ENCODE peak calls at places on chromosomes 1 and 21, in six cellular contexts. B is AG10803, M is GM19239, O is mesendoderm, X is amygdala, Z is left cardiac atrium. Q is an unnamed sample.

GRCh38 chr1:31433396-31433930 is 20.4 kb downstream of the SERINC2 start:
- DNase-seq in B (no peak), M (no peak), O (no peak), X (no peak), Z (no peak), Q (no peak)

GRCh38 chr1:24996456-24996855 is 66.4 kb upstream of the RUNX3 start:
- DNase-seq in B (no peak), M (no peak), O (no peak), X (no peak), Z (no peak), Q (no peak)

GRCh38 chr1:6770727-6771567 is 14.3 kb upstream of the CAMTA1 start:
- DNase-seq in B (peak; percentile 50), M (no peak), O (peak; percentile 42), X (no peak), Z (no peak), Q (no peak)

GRCh38 chr1:205456868-205457724 is 1.3 kb upstream of the BLACAT1 start:
- DNase-seq in B (no peak), M (no peak), O (peak; percentile 94), X (no peak), Z (no peak), Q (no peak)

GRCh38 chr1:147600119-147601111 is 59.1 kb downstream of the BCL9 start:
- DNase-seq in B (peak; percentile 25), M (no peak), O (peak; percentile 70), X (no peak), Z (no peak), Q (no peak)

GRCh38 chr1:147892731-147893214 is 9.8 kb upstream of the GJA8 start:
- DNase-seq in B (peak; percentile 68), M (peak; percentile 15), O (peak; percentile 68), X (no peak), Z (no peak), Q (no peak)

GRCh38 chr1:228141082-228141870 is 1.2 kb downstream of the GUK1 start:
- DNase-seq in B (peak; percentile 49), M (peak; percentile 65), O (no peak), X (no peak), Z (peak; percentile 78), Q (peak; percentile 68)

GRCh38 chr1:192952646-192953045 is 106.5 kb downstream of the UCHL5 start:
- DNase-seq in B (peak; percentile 74), M (no peak), O (no peak), X (no peak), Z (no peak), Q (no peak)

GRCh38 chr1:31792541-31792940 is 23.3 kb downstream of the SPOCD1 start:
- DNase-seq in B (no peak), M (no peak), O (no peak), X (no peak), Z (no peak), Q (peak; percentile 46)

GRCh38 chr1:209791920-209792319 is 7.6 kb upstream of the C1orf74 start:
- DNase-seq in B (no peak), M (no peak), O (no peak), X (no peak), Z (no peak), Q (no peak)

GRCh38 chr1:172845371-172845770 is 186.5 kb downstream of the FASLG start:
- DNase-seq in B (peak; percentile 16), M (no peak), O (no peak), X (no peak), Z (no peak), Q (no peak)

GRCh38 chr21:39911792-39912191 is 44.6 kb downstream of the PCP4 start:
- DNase-seq in B (no peak), M (no peak), O (no peak), X (no peak), Z (no peak), Q (no peak)

GRCh38 chr1:16198444-16199156 is 13.9 kb downstream of the ARHGEF19 start:
- DNase-seq in B (no peak), M (no peak), O (no peak), X (no peak), Z (no peak), Q (no peak)

GRCh38 chr1:212196355-212196754 is 88.9 kb upstream of the PPP2R5A start:
- DNase-seq in B (no peak), M (no peak), O (no peak), X (no peak), Z (no peak), Q (no peak)

GRCh38 chr1:63779338-63779819 is 5.6 kb downstream of the ROR1 start:
- DNase-seq in B (peak; percentile 31), M (no peak), O (peak; percentile 43), X (no peak), Z (no peak), Q (no peak)

GRCh38 chr1:87760100-87760499 is 431.4 kb downstream of the LMO4 start:
- DNase-seq in B (peak; percentile 77), M (no peak), O (no peak), X (no peak), Z (no peak), Q (no peak)

GRCh38 chr1:182671779-182672486 is 12.5 kb downstream of the RGS8 start:
- DNase-seq in B (no peak), M (no peak), O (peak; percentile 81), X (no peak), Z (no peak), Q (no peak)

GRCh38 chr1:20725189-20726106 is 7.1 kb downstream of the SH2D5 start:
- DNase-seq in B (peak; percentile 55), M (peak; percentile 1), O (peak; percentile 44), X (no peak), Z (no peak), Q (no peak)

GRCh38 chr1:4171480-4172450 is 271.7 kb upstream of the C1orf174 start:
- DNase-seq in B (no peak), M (no peak), O (peak; percentile 19), X (no peak), Z (peak; percentile 40), Q (peak; percentile 44)

GRCh38 chr1:3690282-3691065 is 38.2 kb downstream of the TP73 start:
- DNase-seq in B (no peak), M (no peak), O (no peak), X (no peak), Z (no peak), Q (no peak)

Q was measured in tibial artery.